ENCODE peak calls at places on chromosome X, in five cellular contexts. H is WTC11, W is fibroblast of lung, Z is ovary, T is cardiac fibroblast. O is an unnamed sample.

GRCh38 chrX:13281289-13281688 is 38.6 kb downstream of the ATXN3L start:
- DNase-seq in H (no peak), W (no peak), Z (no peak), T (no peak), O (no peak)

GRCh38 chrX:132023896-132024386 is 839 bp downstream of the STK26 start:
- DNase-seq in H (peak; percentile 31), W (no peak), Z (peak; percentile 29), T (peak; percentile 17), O (peak; percentile 19)

GRCh38 chrX:19121898-19122640 is at the start of gene ADGRG2:
- DNase-seq in H (peak; percentile 35), W (peak; percentile 21), Z (peak; percentile 53), T (peak; percentile 19), O (peak; percentile 20)

GRCh38 chrX:63330681-63331080 is 20.5 kb downstream of the SPIN4 start:
- DNase-seq in H (no peak), W (no peak), Z (no peak), T (peak; percentile 36), O (no peak)

GRCh38 chrX:9342581-9343051 is 122.2 kb upstream of the TBL1X start:
- DNase-seq in H (peak; percentile 74), W (peak; percentile 80), Z (peak; percentile 87), T (peak; percentile 86), O (peak; percentile 47)

GRCh38 chrX:40749874-40750273 is 14.5 kb upstream of the MED14 start:
- DNase-seq in H (no peak), W (no peak), Z (no peak), T (no peak), O (no peak)

GRCh38 chrX:34126011-34126410 is 6.1 kb downstream of the FAM47A start:
- DNase-seq in H (no peak), W (no peak), Z (no peak), T (no peak), O (no peak)

GRCh38 chrX:68941385-68941952 is 112.6 kb downstream of the EFNB1 start:
- DNase-seq in H (no peak), W (peak; percentile 70), Z (no peak), T (no peak), O (no peak)

GRCh38 chrX:51461053-51462050 is 35.0 kb downstream of the NUDT11 start:
- DNase-seq in H (peak; percentile 28), W (peak; percentile 26), Z (no peak), T (peak; percentile 52), O (peak; percentile 20)

GRCh38 chrX:70042399-70043371 is 7.1 kb downstream of the AWAT2 start:
- DNase-seq in H (no peak), W (no peak), Z (no peak), T (peak; percentile 44), O (no peak)

GRCh38 chrX:6959006-6959405 is 188.5 kb upstream of the STS start:
- DNase-seq in H (peak; percentile 30), W (no peak), Z (no peak), T (no peak), O (no peak)

GRCh38 chrX:155966876-155967275 is 30.6 kb upstream of the IL9R start:
- DNase-seq in H (peak; percentile 39), W (no peak), Z (peak; percentile 36), T (peak; percentile 16), O (peak; percentile 6)

GRCh38 chrX:479273-479981 is 92.7 kb upstream of the PPP2R3B start:
- DNase-seq in H (no peak), W (no peak), Z (no peak), T (no peak), O (no peak)

GRCh38 chrX:116009871-116010710 is 160.5 kb upstream of the AGTR2 start:
- DNase-seq in H (peak; percentile 30), W (no peak), Z (no peak), T (no peak), O (no peak)

GRCh38 chrX:155134255-155134654 is 62.9 kb downstream of the BRCC3 start:
- DNase-seq in H (no peak), W (no peak), Z (no peak), T (no peak), O (no peak)

GRCh38 chrX:115018944-115019343 is 1.5 kb upstream of the IL13RA2 start:
- DNase-seq in H (no peak), W (peak; percentile 3), Z (no peak), T (peak; percentile 35), O (no peak)

GRCh38 chrX:151975736-151976275 is 1.3 kb upstream of the GABRE start:
- DNase-seq in H (no peak), W (no peak), Z (no peak), T (no peak), O (no peak)

GRCh38 chrX:136250191-136251041 is 784 bp downstream of the MAP7D3 start:
- DNase-seq in H (no peak), W (peak; percentile 37), Z (no peak), T (peak; percentile 37), O (no peak)

GRCh38 chrX:131262738-131263679 is 26.1 kb downstream of the IGSF1 start:
- DNase-seq in H (peak; percentile 77), W (no peak), Z (no peak), T (no peak), O (no peak)

GRCh38 chrX:37434362-37434761 is 85.2 kb downstream of the PRRG1 start:
- DNase-seq in H (no peak), W (no peak), Z (no peak), T (peak; percentile 2), O (no peak)

GRCh38 chrX:102715967-102716366 is 3.7 kb downstream of the GPRASP2 start:
- DNase-seq in H (no peak), W (no peak), Z (no peak), T (no peak), O (no peak)

GRCh38 chrX:47483310-47484268 is 567 bp upstream of the ZNF41 start:
- DNase-seq in H (peak; percentile 14), W (peak; percentile 50), Z (peak; percentile 59), T (peak; percentile 51), O (peak; percentile 12)

GRCh38 chrX:102950908-102951866 is 14.1 kb downstream of the RAB40AL start:
- DNase-seq in H (peak; percentile 74), W (peak; percentile 32), Z (peak; percentile 36), T (peak; percentile 52), O (peak; percentile 62)

GRCh38 chrX:21946925-21947641 is 6.6 kb downstream of the SMS start:
- DNase-seq in H (peak; percentile 20), W (peak; percentile 73), Z (no peak), T (peak; percentile 53), O (no peak)

GRCh38 chrX:72127332-72127731 is 4.4 kb downstream of the RTL5 start:
- DNase-seq in H (no peak), W (no peak), Z (no peak), T (no peak), O (no peak)

GRCh38 chrX:23885803-23886202 is 21.9 kb downstream of the APOO start:
- DNase-seq in H (no peak), W (no peak), Z (no peak), T (no peak), O (no peak)

GRCh38 chrX:129979207-129979920 is 3.1 kb upstream of the BCORL1 start:
- DNase-seq in H (no peak), W (no peak), Z (peak; percentile 44), T (no peak), O (no peak)

GRCh38 chrX:123626962-123627361 is 105.9 kb downstream of the THOC2 start:
- DNase-seq in H (no peak), W (peak; percentile 87), Z (no peak), T (peak; percentile 65), O (no peak)

GRCh38 chrX:20506739-20507138 is 240.0 kb upstream of the RPS6KA3 start:
- DNase-seq in H (no peak), W (no peak), Z (no peak), T (no peak), O (no peak)
- TF ChIP-seq CTCF in H (no peak), W (no peak), Z (no peak), T (no peak), O (peak; percentile 25)

GRCh38 chrX:139967300-139967699 is 2.0 kb upstream of the CXorf66 start:
- DNase-seq in H (peak; percentile 14), W (no peak), Z (no peak), T (peak; percentile 22), O (no peak)
- TF ChIP-seq CTCF in H (no peak), W (peak; percentile 15), Z (no peak), T (peak; percentile 32), O (peak; percentile 47)

DNA sequence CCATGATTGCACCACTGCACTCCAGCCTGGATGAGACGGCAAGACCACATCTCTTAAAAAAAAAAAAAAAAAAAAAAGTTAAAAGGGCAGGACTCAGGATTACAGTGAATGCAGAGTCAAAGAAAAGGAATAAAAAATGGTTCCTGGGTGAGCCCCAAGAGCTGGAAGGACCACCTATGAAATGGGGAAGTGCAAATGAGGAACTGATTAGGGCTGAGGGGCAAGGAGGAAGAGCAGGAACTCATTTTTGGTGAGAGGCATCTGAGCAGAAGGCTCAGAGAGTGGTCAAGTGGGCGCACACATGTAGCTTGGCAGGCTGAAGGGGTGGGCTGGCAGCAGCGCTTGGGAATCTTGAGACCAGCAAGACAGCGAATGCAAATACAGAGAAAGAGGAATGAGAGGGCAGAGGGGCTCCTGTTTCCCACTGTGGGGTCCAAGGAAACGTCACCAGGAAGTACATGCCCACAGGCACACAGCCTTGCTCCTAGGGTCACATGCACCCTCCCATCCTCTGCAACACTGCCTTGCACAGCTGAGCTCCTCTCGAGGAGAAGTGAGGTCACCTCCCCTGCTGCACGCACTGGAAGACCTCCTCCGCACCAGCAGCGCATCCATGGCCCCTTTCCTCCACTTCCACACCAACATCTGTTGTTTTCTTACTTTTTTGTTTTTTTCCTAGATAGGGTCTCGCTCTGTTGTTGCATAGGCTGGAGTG is 49.7 kb downstream of the PRKX start:
- DNase-seq in H (no peak), W (no peak), Z (no peak), T (no peak), O (no peak)
- TF ChIP-seq CTCF in H (no peak), W (no peak), Z (no peak), T (no peak), O (no peak)

GRCh38 chrX:153689654-153690465 is 2.1 kb downstream of the SLC6A8 start:
- DNase-seq in H (peak; percentile 42), W (peak; percentile 34), Z (no peak), T (peak; percentile 16), O (no peak)
- TF ChIP-seq CTCF in H (no peak), W (no peak), Z (no peak), T (peak; percentile 2), O (peak; percentile 42)

GRCh38 chrX:137982791-137983190 is 416.9 kb downstream of the ZIC3 start:
- DNase-seq in H (no peak), W (no peak), Z (no peak), T (no peak), O (no peak)

GRCh38 chrX:137988470-137988869 is 422.5 kb downstream of the ZIC3 start:
- DNase-seq in H (no peak), W (no peak), Z (no peak), T (no peak), O (no peak)
- TF ChIP-seq CTCF in H (no peak), W (no peak), Z (no peak), T (no peak), O (no peak)

GRCh38 chrX:85499400-85499799 is 119.9 kb upstream of the POF1B start:
- DNase-seq in H (no peak), W (no peak), Z (no peak), T (no peak), O (no peak)

DNA sequence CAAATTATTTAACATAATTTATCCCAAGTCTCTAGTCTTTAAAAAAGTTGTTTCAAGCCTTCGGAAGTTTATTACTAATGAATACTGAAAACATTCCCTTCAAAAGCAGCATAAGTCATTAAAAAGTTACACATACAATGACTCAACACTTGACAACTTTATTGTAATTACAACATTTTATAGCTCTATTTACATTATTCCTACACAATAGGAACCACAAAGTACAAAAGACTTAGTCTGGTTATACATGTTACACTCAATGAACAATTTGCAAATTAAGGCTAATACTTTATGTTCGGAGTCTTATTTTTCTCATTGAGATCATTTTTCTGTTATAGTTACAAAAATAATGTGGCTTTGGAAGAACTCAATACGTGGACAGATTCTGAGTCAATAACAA is 114.4 kb upstream of the POF1B start:
- DNase-seq in H (no peak), W (no peak), Z (no peak), T (no peak), O (no peak)
- TF ChIP-seq CTCF in H (no peak), W (no peak), Z (no peak), T (no peak), O (no peak)

GRCh38 chrX:50081282-50081955 is 119.4 kb downstream of the AKAP4 start:
- DNase-seq in H (peak; percentile 33), W (no peak), Z (peak; percentile 45), T (peak; percentile 41), O (no peak)
- TF ChIP-seq CTCF in H (no peak), W (peak; percentile 19), Z (no peak), T (peak; percentile 26), O (peak; percentile 44)

O was measured in neural crest cell.